ENCODE peak calls at places on chromosomes 16 and 17, in four cellular contexts. D is cardiac muscle cell, C is mucosa of gallbladder, H is posterior vena cava. O is an unnamed sample.

GRCh38 chr17:44501866-44502265 is 1.3 kb downstream of the GPATCH8 start:
- DNase-seq in D (no peak), C (no peak), H (no peak), O (no peak)

GRCh38 chr17:51147641-51148040 is 5.7 kb upstream of the NME1 start:
- DNase-seq in D (peak), C (no peak), H (no peak), O (no peak)

GRCh38 chr16:81647527-81647926 is 131.6 kb upstream of the PLCG2 start:
- DNase-seq in D (no peak), C (no peak), H (no peak), O (no peak)

GRCh38 chr17:17736205-17737183 is 55.2 kb downstream of the RAI1 start:
- DNase-seq in D (peak), C (no peak), H (no peak), O (no peak)

GRCh38 chr17:21124096-21124495 is 2.7 kb upstream of the DHRS7B start:
- DNase-seq in D (no peak), C (no peak), H (no peak), O (no peak)

GRCh38 chr17:40110457-40110856 is 10.1 kb upstream of the NR1D1 start:
- DNase-seq in D (no peak), C (no peak), H (peak), O (no peak)

GRCh38 chr17:83179378-83179777 is 100.0 kb downstream of the METRNL start:
- DNase-seq in D (no peak), C (peak), H (peak), O (no peak)

GRCh38 chr17:64190468-64190867 is 60.5 kb upstream of the ERN1 start:
- DNase-seq in D (no peak), C (no peak), H (no peak), O (no peak)

GRCh38 chr17:44636562-44636961 is 19.7 kb upstream of the MEIOC start:
- DNase-seq in D (peak), C (no peak), H (no peak), O (no peak)

GRCh38 chr17:69608808-69609494 is 194.5 kb downstream of the MAP2K6 start:
- DNase-seq in D (peak), C (peak), H (no peak), O (no peak)

GRCh38 chr16:54028013-54028412 is 258.6 kb downstream of the IRX3 start:
- DNase-seq in D (no peak), C (no peak), H (no peak), O (no peak)

GRCh38 chr17:82128287-82128686 is 30.3 kb upstream of the FASN start:
- DNase-seq in D (no peak), C (no peak), H (no peak), O (no peak)

GRCh38 chr17:57587201-57587870 is 157.8 kb downstream of the CCDC182 start:
- DNase-seq in D (no peak), C (no peak), H (peak), O (no peak)